ENCODE peak calls at places on chromosomes 11 and 22, in four cellular contexts. H is HepG2, F is neural progenitor cell, J is GM23338. R is an unnamed sample. For H3K79me2, the result is how much of the 10 kb centered on the place peaks cover.

GRCh38 chr22:48711669-48712068 is 1116.0 kb downstream of the BRD1 start:
- DNase-seq in H (no peak), F (no peak), J (no peak), R (no peak)

GRCh38 chr11:110565344-110565684 is 135.6 kb downstream of the FDX1 start:
- DNase-seq in H (peak), F (peak), J (peak), R (peak)

GRCh38 chr11:68118753-68119448 is 2.3 kb downstream of the CHKA start:
- DNase-seq in H (no peak), F (peak), J (no peak), R (peak)

GRCh38 chr22:25420925-25421904 is 143.3 kb upstream of the GRK3 start:
- DNase-seq in H (no peak), F (peak), J (peak), R (no peak)

GRCh38 chr11:66559141-66559861 is 9.1 kb downstream of the CTSF start:
- DNase-seq in H (no peak), F (no peak), J (peak), R (peak)

GRCh38 chr11:82507288-82507687 is 226.4 kb downstream of the FAM181B start:
- DNase-seq in H (no peak), F (no peak), J (no peak), R (no peak)

GRCh38 chr11:96014234-96014633 is 90.3 kb upstream of the MTMR2 start:
- DNase-seq in H (peak), F (no peak), J (no peak), R (peak)

GRCh38 chr11:133830931-133831907 is 14.1 kb downstream of the SPATA19 start:
- DNase-seq in H (no peak), F (peak), J (peak), R (no peak)

GRCh38 chr11:35478411-35479139 is 46.8 kb downstream of the PAMR1 start:
- DNase-seq in H (no peak), F (no peak), J (no peak), R (peak)

GRCh38 chr11:27477243-27477642 is 4.7 kb upstream of the LGR4 start:
- DNase-seq in H (no peak), F (no peak), J (no peak), R (no peak)

GRCh38 chr11:57474017-57474750 is 13.9 kb downstream of the RTN4RL2 start:
- DNase-seq in H (no peak), F (no peak), J (peak), R (peak)

GRCh38 chr11:4496555-4497248 is 14.3 kb downstream of the OR52K1 start:
- DNase-seq in H (no peak), F (no peak), J (no peak), R (no peak)

GRCh38 chr11:117933930-117934329 is 4.7 kb upstream of the TMPRSS13 start:
- DNase-seq in H (no peak), F (peak), J (peak), R (no peak)

GRCh38 chr11:15810581-15810980 is 545.8 kb downstream of the SOX6 start:
- DNase-seq in H (no peak), F (no peak), J (no peak), R (no peak)

GRCh38 chr11:834371-835316 is 1.9 kb downstream of the CD151 start:
- DNase-seq in H (no peak), F (no peak), J (no peak), R (peak)

GRCh38 chr11:66082936-66083698 is 13.0 kb downstream of the PACS1 start:
- DNase-seq in H (peak), F (no peak), J (no peak), R (peak)

GRCh38 chr11:86514453-86514852 is 139.8 kb downstream of the CCDC81 start:
- DNase-seq in H (no peak), F (no peak), J (no peak), R (no peak)

GRCh38 chr11:113487622-113488021 is 12.4 kb upstream of the DRD2 start:
- DNase-seq in H (no peak), F (no peak), J (no peak), R (no peak)

GRCh38 chr11:95230054-95231034 is 658 bp downstream of the SESN3 start:
- DNase-seq in H (no peak), F (peak), J (peak), R (peak)

GRCh38 chr11:118434553-118435232 is 1.6 kb upstream of the KMT2A start:
- DNase-seq in H (no peak), F (peak), J (peak), R (peak)

GRCh38 chr22:44550666-44551491 is 52.8 kb upstream of the RTL6 start:
- DNase-seq in H (no peak), F (no peak), J (no peak), R (peak)

GRCh38 chr11:102493524-102493923 is 37.0 kb downstream of the MMP7 start:
- DNase-seq in H (peak), F (no peak), J (no peak), R (no peak)

GRCh38 chr11:119989422-119989821 is 148.5 kb downstream of the TRIM29 start:
- DNase-seq in H (no peak), F (no peak), J (no peak), R (no peak)

GRCh38 chr11:32794439-32794838 is at the start of gene CCDC73:
- DNase-seq in H (no peak), F (no peak), J (no peak), R (no peak)

GRCh38 chr11:44016129-44016528 is 31.7 kb upstream of the ACCSL start:
- DNase-seq in H (no peak), F (no peak), J (no peak), R (peak)

GRCh38 chr11:830295-831131 is 2.2 kb upstream of the CD151 start:
- DNase-seq in H (peak), F (peak), J (peak), R (peak)

GRCh38 chr11:60334005-60334620 is 7.1 kb downstream of the MS4A6E start:
- DNase-seq in H (peak), F (peak), J (peak), R (peak)

GRCh38 chr11:127962416-127962815 is 624.9 kb downstream of the ETS1 start:
- DNase-seq in H (no peak), F (no peak), J (no peak), R (no peak)

GRCh38 chr11:19455731-19456130 is 215.0 kb upstream of the E2F8 start:
- DNase-seq in H (no peak), F (no peak), J (peak), R (peak)

GRCh38 chr11:75561426-75562047 is 516 bp upstream of the SERPINH1 start:
- DNase-seq in H (no peak), F (no peak), J (no peak), R (no peak)

GRCh38 chr11:125250316-125250870 is 85.8 kb downstream of the PKNOX2 start:
- DNase-seq in H (no peak), F (peak), J (no peak), R (no peak)

GRCh38 chr11:64767344-64768299 is 7.8 kb upstream of the PYGM start:
- DNase-seq in H (peak), F (peak), J (peak), R (peak)
- H3K79me2 ChIP-seq in H (under half), F (half or more), J (under half), R (under half)

DNA sequence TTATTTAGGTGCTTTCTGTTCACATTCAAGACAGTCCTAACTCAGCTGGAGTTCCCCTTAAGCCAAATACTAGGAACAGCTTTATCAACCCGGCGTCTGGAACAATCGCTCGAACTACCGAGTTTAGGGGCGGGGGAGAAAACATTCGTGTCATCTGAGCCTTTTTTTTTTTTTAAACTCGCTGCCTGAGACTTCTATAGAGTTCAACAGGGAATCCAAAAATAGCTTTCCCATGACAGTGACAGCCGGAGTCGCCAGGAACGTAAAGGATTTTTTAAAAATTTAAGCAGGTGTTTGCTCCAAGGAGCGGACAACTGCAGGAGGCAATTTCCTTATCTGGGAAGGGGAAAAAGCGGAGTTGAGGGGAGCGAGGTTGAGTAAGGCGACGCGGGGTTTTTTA is 807 bp downstream of the TRAF6 start:
- DNase-seq in H (no peak), F (peak), J (peak), R (peak)
- H3K79me2 ChIP-seq in H (under half), F (under half), J (under half), R (under half)

GRCh38 chr22:38750104-38750503 is 5.7 kb downstream of the SUN2 start:
- DNase-seq in H (no peak), F (no peak), J (no peak), R (no peak)
- H3K79me2 ChIP-seq in H (under half), F (under half), J (under half), R (under half)

DNA sequence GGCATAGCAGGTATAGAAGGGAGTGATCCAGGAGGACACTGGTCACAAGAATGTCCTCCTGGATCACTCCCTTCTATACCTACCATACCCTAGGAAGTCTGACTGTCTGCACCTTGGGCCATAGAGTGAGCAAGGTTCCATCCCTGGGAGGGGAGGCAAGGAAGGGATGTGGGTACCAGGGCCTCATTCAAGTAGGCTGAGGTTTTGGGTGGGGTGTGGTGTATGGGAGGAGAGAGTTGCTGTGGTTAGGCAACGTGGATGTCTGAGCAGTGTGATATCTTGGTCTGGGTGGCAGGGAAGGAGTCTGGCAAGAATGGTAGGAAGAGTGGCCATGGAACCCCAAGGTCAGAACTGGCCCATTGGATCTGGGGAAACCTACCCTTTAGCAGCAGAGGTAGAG is 13.2 kb downstream of the PPFIBP2 start:
- DNase-seq in H (no peak), F (no peak), J (no peak), R (no peak)
- H3K79me2 ChIP-seq in H (under half), F (under half), J (under half), R (under half)

GRCh38 chr22:42170946-42171345 is 40.3 kb upstream of the CYP2D6 start:
- DNase-seq in H (no peak), F (no peak), J (no peak), R (no peak)
- H3K79me2 ChIP-seq in H (under half), F (under half), J (under half), R (under half)

DNA sequence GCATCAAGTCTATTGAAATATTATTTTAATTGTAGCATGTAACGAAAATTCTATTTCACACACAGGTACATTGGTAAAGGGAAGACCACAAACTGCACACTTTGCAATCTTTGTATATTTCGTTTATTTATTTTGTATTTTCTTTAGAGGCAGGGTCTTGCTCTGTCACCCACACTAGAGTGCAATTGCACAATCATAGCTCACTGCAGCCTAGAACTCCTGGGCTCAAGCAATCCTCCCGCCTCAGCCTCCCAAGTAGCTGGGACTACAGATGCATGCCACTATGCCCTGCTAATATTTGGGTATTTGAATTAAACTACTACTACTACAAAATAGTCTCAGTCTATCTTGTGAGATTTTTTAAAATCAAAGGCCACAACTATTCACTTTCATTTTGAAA is 42.7 kb downstream of the GAB2 start:
- DNase-seq in H (no peak), F (no peak), J (no peak), R (no peak)
- H3K79me2 ChIP-seq in H (under half), F (under half), J (under half), R (under half)

GRCh38 chr11:80995523-80995922 is 1554.7 kb upstream of the TENM4 start:
- DNase-seq in H (no peak), F (no peak), J (no peak), R (no peak)
- H3K79me2 ChIP-seq in H (under half), F (under half), J (under half), R (under half)

DNA sequence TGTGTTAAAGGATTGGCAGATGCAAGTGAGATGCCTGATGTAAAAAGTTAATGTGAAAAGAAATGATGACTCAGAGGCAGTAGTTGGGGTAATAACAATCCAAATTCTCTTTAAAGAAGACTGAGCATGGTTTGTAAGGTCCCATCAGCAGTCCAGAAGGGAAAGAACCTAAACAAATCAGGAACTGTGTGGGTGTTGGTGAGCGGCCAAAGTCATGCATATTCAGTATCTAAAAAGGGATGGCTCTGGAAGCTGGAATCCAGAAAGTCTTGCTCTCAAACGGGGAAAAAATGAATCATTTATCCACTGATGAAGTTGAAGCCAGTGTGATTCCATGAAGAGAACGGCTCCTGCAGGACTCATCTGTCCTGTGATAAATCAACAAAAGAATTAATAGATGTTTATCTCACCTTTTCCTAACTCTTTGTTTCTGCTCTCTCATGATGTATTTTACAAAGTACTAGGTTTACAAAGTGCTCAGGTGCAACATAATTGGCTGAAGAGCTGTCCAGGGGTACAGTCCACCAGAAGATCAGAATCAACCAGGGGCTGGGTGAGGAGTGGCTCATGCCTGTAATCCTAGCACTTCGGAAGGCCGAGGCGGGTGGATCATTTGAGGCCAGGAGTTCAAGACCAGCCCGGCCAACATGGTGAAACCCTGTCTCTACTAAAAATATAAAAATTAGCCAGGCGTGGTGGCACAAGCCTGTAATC is 20.5 kb upstream of the SORL1-AS1 start:
- DNase-seq in H (no peak), F (no peak), J (no peak), R (peak)
- H3K79me2 ChIP-seq in H (under half), F (under half), J (half or more), R (under half)

GRCh38 chr11:3164138-3164539 is 971 bp downstream of the OSBPL5 start:
- DNase-seq in H (no peak), F (no peak), J (no peak), R (no peak)
- H3K79me2 ChIP-seq in H (under half), F (under half), J (under half), R (under half)

GRCh38 chr11:73129198-73129597 is 12.9 kb downstream of the FCHSD2 start:
- DNase-seq in H (no peak), F (no peak), J (no peak), R (no peak)

GRCh38 chr11:73121692-73122091 is 20.4 kb downstream of the FCHSD2 start:
- DNase-seq in H (no peak), F (no peak), J (no peak), R (no peak)

GRCh38 chr11:73130181-73130580 is 11.9 kb downstream of the FCHSD2 start:
- DNase-seq in H (no peak), F (no peak), J (no peak), R (no peak)

GRCh38 chr11:73124796-73125195 is 17.3 kb downstream of the FCHSD2 start:
- DNase-seq in H (no peak), F (no peak), J (no peak), R (no peak)

DNA sequence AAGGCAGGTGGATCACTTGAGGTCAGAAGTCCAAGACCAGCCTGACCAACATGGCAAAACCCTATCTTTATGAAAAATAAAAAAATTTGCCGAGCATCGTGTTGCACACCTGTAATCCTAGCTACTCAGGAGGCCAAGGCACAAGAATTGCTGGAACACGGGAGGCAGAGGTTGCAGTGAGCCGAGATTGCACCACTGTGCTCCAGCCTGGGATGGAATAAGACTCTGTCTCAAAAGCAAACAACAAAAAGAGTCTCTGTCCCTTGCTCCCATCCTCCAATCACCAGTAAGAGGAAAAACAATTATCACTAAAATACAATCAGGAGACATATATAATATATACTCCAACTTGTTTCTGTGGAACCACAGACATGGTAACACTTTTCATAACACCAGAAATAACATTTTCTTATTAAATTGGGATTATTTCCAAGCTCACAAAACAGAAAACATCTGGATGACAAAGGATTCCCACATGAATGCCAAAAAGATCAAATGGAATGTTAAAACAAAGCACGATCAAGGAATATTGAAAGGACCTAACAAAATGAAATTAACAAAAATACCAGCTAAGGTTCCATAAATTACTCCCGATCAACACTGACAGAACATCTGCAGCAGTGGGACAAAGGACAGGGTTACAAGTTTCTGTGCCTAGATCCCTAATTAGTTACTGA is 15.2 kb downstream of the FCHSD2 start:
- DNase-seq in H (no peak), F (no peak), J (no peak), R (no peak)
- H3K79me2 ChIP-seq in H (half or more), F (under half), J (under half), R (under half)

R was measured in fibroblast of lung.